ENCODE peak calls at places on chromosomes 11 and 22, in eight cellular contexts. A is NB4, T is transverse colon, G is IMR-90, B is stomach, Y is ovary, I is GM12891, M is adrenal gland. W is an unnamed sample.
A peak's percentile ranks its signal among the peaks of the same experiment; 100 is the strongest.

GRCh38 chr11:2132874-2133480 is 6.2 kb downstream of the IGF2 start:
- DNase-seq in T (no peak), G (no peak), M (no peak), B (no peak), I (no peak), A (no peak), Y (no peak), W (no peak)

GRCh38 chr22:23283591-23284503 is 103.5 kb downstream of the BCR start:
- DNase-seq in Y (no peak), I (no peak), B (no peak), A (no peak), G (no peak), M (no peak), T (no peak), W (no peak)

GRCh38 chr22:29062286-29062949 is 787 bp upstream of the C22orf31 start:
- DNase-seq in T (no peak), Y (no peak), G (no peak), I (no peak), B (no peak), M (no peak), A (no peak), W (no peak)

GRCh38 chr11:57249384-57250319 is 12.6 kb upstream of the APLNR start:
- DNase-seq in G (peak; percentile 64), M (peak; percentile 77), B (peak; percentile 71), Y (peak; percentile 57), A (peak; percentile 63), I (no peak), T (peak; percentile 75), W (peak; percentile 27)

GRCh38 chr22:49955581-49956417 is 4.8 kb upstream of the PIM3 start:
- DNase-seq in A (no peak), M (no peak), T (peak; percentile 6), G (no peak), Y (peak; percentile 25), B (no peak), I (no peak), W (no peak)

GRCh38 chr11:68574308-68574707 is 110.0 kb upstream of the GAL start:
- DNase-seq in I (no peak), M (no peak), B (no peak), G (peak; percentile 75), A (no peak), Y (no peak), T (no peak), W (no peak)

GRCh38 chr11:5600374-5600851 is 4.0 kb downstream of the TRIM6 start:
- DNase-seq in A (peak; percentile 73), T (peak; percentile 73), Y (peak; percentile 63), B (peak; percentile 77), I (peak; percentile 43), M (peak; percentile 87), G (peak; percentile 90), W (no peak)

GRCh38 chr11:91396243-91397133 is 828.1 kb upstream of the FAT3 start:
- DNase-seq in T (no peak), G (peak; percentile 0), A (no peak), M (no peak), B (no peak), I (no peak), Y (no peak), W (no peak)

GRCh38 chr11:75497788-75498404 is 27.8 kb downstream of the GDPD5 start:
- DNase-seq in B (no peak), G (no peak), I (no peak), Y (no peak), M (no peak), T (no peak), A (no peak), W (no peak)

GRCh38 chr11:118109231-118109630 is 22.5 kb upstream of the SMIM35 start:
- DNase-seq in I (no peak), G (peak; percentile 4), M (no peak), Y (no peak), A (no peak), B (no peak), T (no peak), W (no peak)

GRCh38 chr11:44351006-44351660 is 41.2 kb upstream of the ALX4 start:
- DNase-seq in G (no peak), A (peak; percentile 11), I (no peak), B (no peak), T (no peak), M (no peak), Y (no peak), W (no peak)

GRCh38 chr11:124902616-124903015 is 5.0 kb upstream of the ROBO4 start:
- DNase-seq in Y (no peak), B (no peak), T (no peak), A (no peak), I (no peak), G (peak; percentile 40), M (no peak), W (no peak)

GRCh38 chr11:46352063-46352841 is 5.0 kb downstream of the DGKZ start:
- DNase-seq in I (peak; percentile 70), Y (no peak), M (peak; percentile 73), A (peak; percentile 76), G (no peak), T (peak; percentile 41), B (peak; percentile 87), W (peak; percentile 75)
- TF ChIP-seq POLR2A in I (no peak), Y (no peak), M (no peak), A (no peak), G (no peak), T (no peak), B (no peak), W (no peak)

GRCh38 chr22:35399678-35400334 is at the start of gene MCM5:
- DNase-seq in I (peak; percentile 97), B (peak; percentile 97), Y (peak; percentile 95), A (peak; percentile 98), G (peak; percentile 96), M (peak; percentile 98), T (peak; percentile 98), W (peak; percentile 92)
- TF ChIP-seq POLR2A in I (peak; percentile 75), B (no peak), Y (no peak), A (peak; percentile 68), G (peak; percentile 68), M (no peak), T (no peak), W (no peak)

GRCh38 chr11:128719556-128719824 is 25.6 kb downstream of the FLI1 start:
- DNase-seq in I (no peak), G (no peak), A (no peak), B (no peak), T (no peak), M (no peak), Y (no peak), W (no peak)

GRCh38 chr11:128718064-128718463 is 24.2 kb downstream of the FLI1 start:
- DNase-seq in G (no peak), T (no peak), A (no peak), B (no peak), M (no peak), Y (no peak), I (no peak), W (no peak)

GRCh38 chr11:128717581-128717980 is 23.7 kb downstream of the FLI1 start:
- DNase-seq in M (no peak), A (no peak), B (no peak), Y (no peak), G (no peak), T (no peak), I (no peak), W (no peak)

GRCh38 chr11:128716661-128717210 is 22.9 kb downstream of the FLI1 start:
- DNase-seq in B (no peak), Y (no peak), A (no peak), T (peak; percentile 40), G (peak; percentile 62), M (no peak), I (no peak), W (no peak)

DNA sequence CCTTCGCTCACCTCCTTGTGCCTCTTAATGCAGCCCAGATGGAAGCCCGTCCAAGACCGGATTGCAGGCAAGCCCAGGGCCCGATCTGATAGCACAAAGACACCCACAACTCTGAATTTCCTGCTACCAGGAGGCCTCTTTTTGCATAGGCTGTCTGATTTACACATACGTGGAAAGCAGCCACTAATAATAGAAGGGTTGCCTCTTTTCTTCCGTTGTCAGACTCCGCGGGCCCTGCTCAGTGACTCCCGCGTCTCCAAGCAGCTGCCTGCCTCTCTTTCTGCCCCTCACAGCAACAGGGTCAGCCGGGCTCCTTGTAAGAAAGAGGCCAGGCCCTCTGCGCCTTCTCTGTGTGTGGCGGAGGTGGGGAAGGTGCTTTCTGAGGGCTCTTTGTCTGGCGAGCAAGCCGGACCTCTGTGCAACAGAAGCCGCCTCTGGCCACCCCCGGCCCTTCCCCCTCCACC is 26.7 kb downstream of the FLI1 start:
- DNase-seq in I (no peak), Y (no peak), T (peak; percentile 67), G (no peak), A (peak; percentile 62), B (peak; percentile 42), M (no peak), W (no peak)
- TF ChIP-seq POLR2A in I (peak; percentile 91), Y (no peak), T (peak; percentile 29), G (no peak), A (no peak), B (no peak), M (no peak), W (no peak)

DNA sequence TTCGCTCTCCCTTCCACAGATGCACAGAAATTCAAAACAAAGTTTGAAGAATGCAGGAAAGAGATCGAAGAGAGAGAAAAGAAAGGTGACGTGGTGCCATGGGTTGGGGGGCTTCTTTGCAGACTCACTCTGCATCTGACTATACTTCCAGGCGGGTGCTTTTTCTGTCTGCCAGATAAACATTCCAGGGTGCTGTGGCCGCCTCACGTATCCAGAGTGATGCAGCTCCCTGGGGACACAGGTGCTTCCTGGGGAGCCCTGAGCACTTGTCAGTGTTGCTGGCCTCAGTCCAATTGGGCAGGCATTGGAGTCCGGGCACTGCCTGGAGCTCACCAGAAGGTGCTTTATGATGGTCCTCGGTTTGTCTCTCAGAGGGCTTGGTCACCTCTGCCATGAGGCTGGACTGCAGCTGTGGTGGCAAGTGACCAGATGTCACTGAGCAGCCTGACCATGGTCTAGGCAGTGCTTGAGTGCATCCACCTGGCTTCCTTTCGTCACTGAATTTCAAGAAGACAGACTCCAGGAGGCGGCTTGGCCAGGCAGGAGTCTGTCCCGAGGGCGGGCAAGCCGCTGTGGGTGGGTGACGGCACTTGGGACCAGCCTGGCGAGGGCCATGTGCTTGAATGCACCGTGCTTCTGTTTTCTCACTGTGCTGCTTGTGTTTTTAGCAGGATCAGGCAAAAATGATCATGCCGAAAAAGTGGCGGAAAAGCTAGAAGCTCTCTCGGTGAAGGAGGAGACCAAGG is 5.1 kb upstream of the ZDHHC8 start:
- DNase-seq in M (peak; percentile 38), Y (no peak), I (no peak), T (no peak), G (no peak), A (no peak), B (no peak), W (no peak)
- TF ChIP-seq POLR2A in M (no peak), Y (no peak), I (no peak), T (no peak), G (no peak), A (no peak), B (no peak), W (no peak)

GRCh38 chr11:123062892-123063395 is 1.0 kb upstream of the HSPA8 start:
- DNase-seq in I (no peak), M (no peak), T (no peak), B (no peak), A (peak; percentile 82), Y (no peak), G (peak; percentile 38), W (no peak)
- TF ChIP-seq POLR2A in I (no peak), M (no peak), T (no peak), B (no peak), A (no peak), Y (peak; percentile 2), G (peak; percentile 77), W (no peak)

W was measured in H54.